ENCODE peak calls at places on chromosomes 13 and 19, in five cellular contexts. M is small intestine, D is fibroblast of pulmonary artery, B is suprapubic skin, I is cardiac fibroblast. Z is an unnamed sample.

GRCh38 chr13:73625562-73626339 is 508.5 kb downstream of the KLF12 start:
- DNase-seq in I (no peak), B (no peak), D (no peak), M (no peak), Z (no peak)

GRCh38 chr13:94813920-94814500 is 101.7 kb upstream of the SOX21 start:
- DNase-seq in I (no peak), D (no peak), M (no peak), B (no peak), Z (no peak)

GRCh38 chr13:102402292-102402691 is 444 bp upstream of the FGF14 start:
- DNase-seq in B (no peak), D (peak), M (no peak), I (no peak), Z (no peak)

GRCh38 chr19:18847516-18848463 is 16.0 kb downstream of the UPF1 start:
- DNase-seq in D (peak), M (no peak), I (peak), B (no peak), Z (peak)

GRCh38 chr13:109569938-109570711 is 216.3 kb downstream of the IRS2 start:
- DNase-seq in I (no peak), D (no peak), M (peak), B (no peak), Z (no peak)

GRCh38 chr13:89688908-89689307 is 1658.6 kb upstream of the MIR17HG start:
- DNase-seq in M (no peak), D (peak), B (no peak), I (peak), Z (no peak)

GRCh38 chr19:31344403-31344802 is 4.8 kb downstream of the TSHZ3 start:
- DNase-seq in D (no peak), B (no peak), I (no peak), M (no peak), Z (no peak)

GRCh38 chr13:112142401-112142930 is 75.5 kb downstream of the SOX1 start:
- DNase-seq in I (no peak), B (no peak), M (no peak), D (no peak), Z (no peak)

GRCh38 chr13:25018729-25019115 is 77.2 kb upstream of the PABPC3 start:
- DNase-seq in B (no peak), M (no peak), D (no peak), I (no peak), Z (no peak)

GRCh38 chr13:50713849-50714248 is 129.6 kb downstream of the DLEU7 start:
- DNase-seq in I (peak), B (no peak), M (peak), D (peak), Z (no peak)
- H3K4me3 ChIP-seq in I (no peak), B (no peak), M (no peak), D (no peak), Z (no peak)

GRCh38 chr19:56144816-56145215 is 3.7 kb downstream of the ZNF444 start:
- DNase-seq in M (no peak), D (no peak), I (no peak), B (no peak), Z (no peak)

GRCh38 chr19:56141416-56141992 is 417 bp downstream of the ZNF444 start:
- DNase-seq in B (no peak), M (peak), D (no peak), I (no peak), Z (no peak)

GRCh38 chr19:56144396-56144795 is 3.3 kb downstream of the ZNF444 start:
- DNase-seq in B (no peak), M (no peak), D (no peak), I (no peak), Z (no peak)

GRCh38 chr19:56142087-56142787 is 1.1 kb downstream of the ZNF444 start:
- DNase-seq in M (peak), B (no peak), I (no peak), D (no peak), Z (no peak)

DNA sequence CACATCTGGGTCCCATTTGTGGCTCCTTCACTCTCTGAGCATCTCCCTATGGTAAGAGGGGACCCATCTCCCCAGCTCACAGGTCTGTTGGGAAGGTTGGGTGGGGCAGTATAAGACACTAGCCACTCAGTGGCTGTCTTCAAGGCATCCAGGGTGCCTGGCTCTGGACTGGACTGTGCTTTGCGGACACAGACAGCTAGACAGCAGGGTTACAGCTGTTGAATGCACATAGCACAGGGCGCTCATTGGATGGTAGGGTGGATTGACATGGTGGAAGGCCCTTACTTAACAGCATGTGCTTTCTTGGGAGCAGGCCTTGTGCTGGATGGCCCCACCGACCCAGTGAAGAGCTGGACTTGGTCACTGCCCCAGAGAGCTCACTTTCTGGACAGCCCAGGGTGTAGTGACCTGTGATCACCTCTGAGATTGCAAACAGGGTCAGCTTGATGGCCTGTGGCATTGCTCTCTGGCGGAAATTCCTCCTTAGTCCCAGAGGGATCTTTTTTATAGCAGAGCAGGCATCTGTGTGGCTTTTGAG is 1.9 kb downstream of the ZNF444 start:
- DNase-seq in M (peak), B (no peak), D (no peak), I (no peak), Z (no peak)
- H3K4me3 ChIP-seq in M (no peak), B (no peak), D (no peak), I (no peak), Z (no peak)

GRCh38 chr13:51479199-51479523 is 26.3 kb upstream of the INTS6 start:
- DNase-seq in M (peak), D (peak), B (no peak), I (peak), Z (no peak)

GRCh38 chr13:51477653-51478324 is 25.0 kb upstream of the INTS6 start:
- DNase-seq in B (no peak), I (no peak), M (no peak), D (no peak), Z (no peak)

GRCh38 chr13:51477149-51477548 is 24.3 kb upstream of the INTS6 start:
- DNase-seq in M (no peak), D (no peak), I (no peak), B (no peak), Z (no peak)

GRCh38 chr13:51475727-51476521 is 23.1 kb upstream of the INTS6 start:
- DNase-seq in M (no peak), D (peak), B (no peak), I (peak), Z (no peak)

GRCh38 chr13:51478418-51479198 is 25.8 kb upstream of the INTS6 start:
- DNase-seq in D (no peak), M (no peak), B (no peak), I (no peak), Z (no peak)
- H3K4me3 ChIP-seq in D (no peak), M (no peak), B (no peak), I (no peak), Z (no peak)

DNA sequence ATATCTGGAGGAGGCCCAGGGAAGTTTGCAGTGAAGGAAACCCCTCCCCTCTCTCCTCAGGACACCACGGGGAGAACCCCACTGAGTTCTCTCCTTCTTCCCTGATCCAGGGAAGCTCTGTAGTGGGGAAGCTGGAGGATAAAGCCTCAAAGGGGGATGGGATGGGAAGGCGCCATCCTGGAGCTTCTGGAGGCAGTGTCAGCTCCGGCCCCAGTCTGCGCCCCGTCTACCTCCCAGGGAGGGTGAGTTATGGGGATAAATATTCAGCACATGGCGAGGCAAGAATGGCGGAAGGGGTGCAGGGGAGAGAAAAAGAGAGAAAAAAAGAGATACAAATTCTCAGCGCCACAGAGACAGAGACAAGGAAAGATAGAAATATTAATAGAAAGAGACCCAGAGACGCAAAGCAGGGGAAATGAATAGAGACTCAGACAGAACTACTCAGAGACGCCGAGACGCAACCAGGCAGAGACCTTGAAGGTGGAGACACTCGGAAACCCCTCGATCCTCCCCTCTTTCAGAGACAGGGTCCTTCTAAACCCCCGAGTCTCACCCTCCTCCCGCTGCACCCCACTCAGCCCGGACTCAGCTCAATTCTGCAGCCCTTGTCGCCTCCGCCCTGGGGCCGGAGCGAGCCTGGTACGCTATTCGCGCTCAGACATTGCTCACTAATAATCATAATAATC is 23.6 kb downstream of the OLFM2 start:
- DNase-seq in I (no peak), D (no peak), B (no peak), M (no peak), Z (no peak)
- H3K4me3 ChIP-seq in I (no peak), D (no peak), B (peak), M (no peak), Z (no peak)

GRCh38 chr13:77535448-77535847 is at the start of gene SCEL:
- DNase-seq in D (no peak), M (peak), I (no peak), B (no peak), Z (peak)

GRCh38 chr13:77530870-77531269 is 4.6 kb upstream of the SCEL start:
- DNase-seq in I (no peak), B (no peak), D (no peak), M (no peak), Z (no peak)

GRCh38 chr13:77536358-77536757 is 852 bp downstream of the SCEL start:
- DNase-seq in I (no peak), M (no peak), D (no peak), B (no peak), Z (no peak)

GRCh38 chr13:77533875-77534788 is 1.4 kb upstream of the SCEL start:
- DNase-seq in I (no peak), M (no peak), D (no peak), B (no peak), Z (no peak)

DNA sequence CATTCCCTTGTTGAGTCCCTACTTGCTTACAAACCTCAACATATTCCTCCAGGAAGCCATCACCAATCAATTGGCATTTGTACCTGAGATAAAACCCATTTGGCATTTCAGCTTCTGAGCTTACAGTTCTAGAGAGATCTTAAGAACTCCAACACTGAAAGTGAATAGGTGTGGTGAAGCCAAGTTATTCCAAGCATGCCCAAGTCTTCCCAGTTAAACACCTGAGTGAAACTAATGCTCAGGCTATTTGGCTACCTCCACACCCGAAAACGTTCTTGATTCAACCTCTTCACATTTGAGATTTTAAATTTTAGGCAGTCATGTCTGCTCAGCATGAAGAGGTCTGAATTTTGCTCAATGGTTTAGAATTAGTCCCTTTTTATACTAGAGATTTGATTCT is 2.5 kb upstream of the SCEL start:
- DNase-seq in D (no peak), B (no peak), M (no peak), I (no peak), Z (no peak)
- H3K4me3 ChIP-seq in D (no peak), B (no peak), M (no peak), I (no peak), Z (no peak)

DNA sequence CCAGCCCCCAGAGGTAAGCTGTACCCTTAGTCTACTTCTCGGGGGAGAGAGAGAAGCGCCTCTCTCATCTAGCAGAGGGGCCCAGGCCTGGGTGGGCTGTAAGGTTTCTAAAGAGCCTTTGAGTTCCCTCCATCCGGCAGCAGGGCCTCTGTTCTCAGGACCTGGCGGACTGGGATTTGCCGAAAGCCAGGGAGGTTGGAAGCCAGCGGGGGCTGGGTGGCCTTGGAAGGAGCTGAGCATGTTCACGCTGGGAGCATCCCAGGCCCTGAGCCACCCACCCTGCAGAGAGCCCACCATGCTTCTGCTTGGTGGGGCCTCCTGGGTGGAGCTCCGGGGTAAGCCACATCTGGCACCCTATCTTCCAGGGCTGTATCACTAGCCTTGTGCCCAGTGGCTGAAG is 7.8 kb downstream of the SLC7A10 start:
- DNase-seq in B (no peak), D (no peak), M (no peak), I (no peak), Z (no peak)
- H3K4me3 ChIP-seq in B (no peak), D (no peak), M (no peak), I (no peak), Z (no peak)

GRCh38 chr19:37505958-37506386 is 767 bp upstream of the ZNF793 start:
- DNase-seq in M (no peak), D (no peak), B (no peak), I (no peak), Z (no peak)
- H3K4me3 ChIP-seq in M (peak), D (peak), B (peak), I (peak), Z (peak)

DNA sequence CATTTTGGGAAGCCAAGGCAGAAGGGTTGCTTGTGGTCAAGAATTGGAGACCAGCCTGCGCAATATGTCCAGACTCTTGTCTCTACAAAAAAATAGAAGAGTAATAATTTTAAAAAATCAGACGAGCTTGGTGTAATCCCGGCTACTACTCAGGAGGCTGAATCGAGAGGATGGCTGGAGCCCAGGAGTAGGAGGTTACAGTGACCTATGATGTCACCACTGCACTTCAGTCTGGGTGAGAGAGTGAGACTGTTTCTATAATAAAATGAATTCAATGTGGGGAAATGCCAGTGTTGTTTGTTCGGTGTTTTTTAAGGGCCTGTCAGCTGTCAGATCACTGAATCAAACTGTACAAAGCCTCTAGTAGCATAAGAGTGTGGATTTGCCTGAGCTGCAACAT is 1.2 kb upstream of the FBXL3 start:
- DNase-seq in D (peak), M (peak), I (peak), B (no peak), Z (no peak)
- H3K4me3 ChIP-seq in D (peak), M (no peak), I (peak), B (peak), Z (no peak)

GRCh38 chr13:106527806-106528205 is 7.7 kb downstream of the EFNB2 start:
- DNase-seq in D (no peak), I (no peak), B (no peak), M (no peak), Z (no peak)

GRCh38 chr13:106525865-106526264 is 9.6 kb downstream of the EFNB2 start:
- DNase-seq in M (no peak), D (no peak), B (no peak), I (no peak), Z (no peak)

GRCh38 chr13:106529415-106530208 is 5.8 kb downstream of the EFNB2 start:
- DNase-seq in B (no peak), I (no peak), D (no peak), M (no peak), Z (no peak)

GRCh38 chr13:106528711-106529414 is 6.6 kb downstream of the EFNB2 start:
- DNase-seq in M (no peak), D (no peak), I (no peak), B (no peak), Z (no peak)

DNA sequence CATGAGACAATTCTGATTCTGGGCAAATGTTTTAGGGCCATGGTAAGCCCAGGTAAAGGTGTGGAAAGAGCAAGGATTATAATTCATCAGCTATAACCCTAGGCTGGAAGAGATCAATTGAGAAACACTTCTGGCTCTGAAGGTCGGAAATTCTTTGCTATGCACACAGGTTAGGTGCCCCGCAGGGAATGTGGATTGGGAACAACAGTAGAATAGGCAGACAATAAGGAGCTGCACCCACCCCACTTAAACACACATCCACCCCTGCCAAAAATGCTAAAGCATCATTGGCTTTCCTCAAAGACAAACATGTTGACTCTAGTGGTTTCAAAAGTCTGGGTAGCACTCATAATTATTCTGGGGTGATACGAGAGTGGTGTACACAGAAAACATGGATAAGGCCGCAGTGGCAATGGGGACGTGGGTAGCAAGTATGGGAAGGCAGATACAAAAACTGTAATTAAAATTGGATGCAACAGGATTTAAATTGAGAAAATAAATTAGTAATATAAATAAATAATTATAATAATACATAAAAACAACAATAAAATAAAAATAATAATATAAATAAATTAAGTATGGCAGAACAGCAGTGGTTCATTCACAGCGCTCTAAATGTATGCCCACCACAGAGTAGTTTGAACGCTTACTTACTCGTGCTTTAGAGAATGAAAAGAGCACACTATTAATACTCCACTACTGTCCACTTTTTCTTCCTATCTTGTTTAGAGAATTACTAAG is 8.5 kb downstream of the EFNB2 start:
- DNase-seq in B (no peak), I (no peak), M (no peak), D (no peak), Z (no peak)
- H3K4me3 ChIP-seq in B (no peak), I (no peak), M (no peak), D (no peak), Z (no peak)

Z was measured in RWPE2.